ENCODE peak calls at places on chromosomes 1 and 21, in nine cellular contexts. M is K562, N is stomach, J is tibial nerve, D is ovary, R is suprapubic skin, Z is transverse colon, F is esophagus muscularis mucosa, V is H1. L is an unnamed sample. For H3K27me3, the result is how much of the 10 kb centered on the place peaks cover.

GRCh38 chr1:87291107-87291506 is 37.6 kb upstream of the LMO4 start:
- DNase-seq in M (no peak), N (no peak), J (no peak), D (no peak), R (no peak), Z (no peak), F (no peak), V (no peak), L (no peak)

GRCh38 chr21:25664462-25665070 is 25.5 kb downstream of the JAM2 start:
- DNase-seq in M (no peak), N (no peak), J (peak), D (no peak), R (no peak), Z (no peak), F (no peak), V (no peak), L (no peak)

GRCh38 chr1:175434268-175434860 is 241.8 kb upstream of the KIAA0040 start:
- DNase-seq in M (peak), N (no peak), J (no peak), D (no peak), R (no peak), Z (no peak), F (no peak), V (peak), L (no peak)

GRCh38 chr1:172180886-172181285 is 239.6 kb upstream of the C1orf105 start:
- DNase-seq in M (no peak), N (peak), J (peak), D (peak), R (no peak), Z (peak), F (no peak), V (no peak), L (peak)

GRCh38 chr1:36175137-36176095 is 19.5 kb downstream of the MAP7D1 start:
- DNase-seq in M (no peak), N (peak), J (no peak), D (no peak), R (no peak), Z (peak), F (no peak), V (peak), L (peak)

GRCh38 chr1:20361805-20362381 is 71.2 kb downstream of the VWA5B1 start:
- DNase-seq in M (peak), N (peak), J (peak), D (peak), R (no peak), Z (peak), F (no peak), V (peak), L (no peak)

GRCh38 chr1:32764826-32765545 is 52.2 kb downstream of the YARS1 start:
- DNase-seq in M (no peak), N (no peak), J (no peak), D (no peak), R (no peak), Z (no peak), F (no peak), V (no peak), L (no peak)

GRCh38 chr21:35476616-35477395 is 427.7 kb upstream of the RUNX1 start:
- DNase-seq in M (no peak), N (no peak), J (no peak), D (no peak), R (no peak), Z (no peak), F (no peak), V (no peak), L (no peak)

GRCh38 chr1:7110306-7110705 is 325.1 kb downstream of the CAMTA1 start:
- DNase-seq in M (no peak), N (no peak), J (no peak), D (no peak), R (no peak), Z (no peak), F (no peak), V (no peak), L (no peak)

GRCh38 chr1:174149216-174149615 is 10.1 kb upstream of the RABGAP1L start:
- DNase-seq in M (no peak), N (no peak), J (no peak), D (no peak), R (no peak), Z (no peak), F (no peak), V (no peak), L (no peak)

GRCh38 chr1:164774819-164775654 is 216.1 kb downstream of the PBX1 start:
- DNase-seq in M (peak), N (no peak), J (no peak), D (no peak), R (no peak), Z (peak), F (no peak), V (no peak), L (no peak)

GRCh38 chr1:118154220-118154619 is 30.8 kb downstream of the SPAG17 start:
- DNase-seq in M (no peak), N (no peak), J (no peak), D (no peak), R (no peak), Z (no peak), F (no peak), V (no peak), L (no peak)

GRCh38 chr1:2543543-2544092 is 12.6 kb upstream of the TNFRSF14 start:
- DNase-seq in M (no peak), N (peak), J (no peak), D (no peak), R (no peak), Z (peak), F (no peak), V (no peak), L (no peak)

GRCh38 chr1:239308701-239309333 is 77.6 kb upstream of the CHRM3 start:
- DNase-seq in M (no peak), N (peak), J (no peak), D (peak), R (no peak), Z (peak), F (no peak), V (peak), L (no peak)

GRCh38 chr21:31262728-31263127 is 81.3 kb downstream of the TIAM1 start:
- DNase-seq in M (no peak), N (no peak), J (no peak), D (no peak), R (no peak), Z (no peak), F (no peak), V (no peak), L (no peak)

GRCh38 chr1:53946252-53947171 is at the start of gene LRRC42:
- DNase-seq in M (peak), N (no peak), J (no peak), D (no peak), R (peak), Z (no peak), F (no peak), V (no peak), L (no peak)

GRCh38 chr1:64744492-64745180 is at the start of gene RAVER2:
- DNase-seq in M (peak), N (peak), J (peak), D (peak), R (peak), Z (peak), F (no peak), V (peak), L (peak)

GRCh38 chr1:7460807-7461206 is 310.3 kb upstream of the VAMP3 start:
- DNase-seq in M (no peak), N (no peak), J (no peak), D (no peak), R (no peak), Z (no peak), F (no peak), V (no peak), L (no peak)

GRCh38 chr1:178345238-178345637 is 151.5 kb downstream of the CLEC20A start:
- DNase-seq in M (no peak), N (no peak), J (no peak), D (no peak), R (no peak), Z (no peak), F (no peak), V (no peak), L (no peak)

GRCh38 chr1:7341145-7341900 is 429.8 kb upstream of the VAMP3 start:
- DNase-seq in M (no peak), N (no peak), J (no peak), D (peak), R (no peak), Z (peak), F (no peak), V (no peak), L (no peak)

GRCh38 chr1:16120940-16121410 is 34.9 kb downstream of the EPHA2 start:
- DNase-seq in M (no peak), N (peak), J (no peak), D (no peak), R (no peak), Z (no peak), F (no peak), V (no peak), L (no peak)

GRCh38 chr1:167490765-167491164 is 27.6 kb downstream of the CD247 start:
- DNase-seq in M (no peak), N (no peak), J (no peak), D (no peak), R (no peak), Z (no peak), F (no peak), V (no peak), L (no peak)

GRCh38 chr1:9275567-9276034 is 17.1 kb upstream of the SPSB1 start:
- DNase-seq in M (peak), N (peak), J (no peak), D (no peak), R (no peak), Z (peak), F (no peak), V (no peak), L (no peak)

GRCh38 chr1:180603223-180603849 is 28.5 kb upstream of the XPR1 start:
- DNase-seq in M (peak), N (no peak), J (no peak), D (no peak), R (no peak), Z (no peak), F (peak), V (no peak), L (no peak)

GRCh38 chr1:44608141-44608540 is 66.1 kb downstream of the TMEM53 start:
- DNase-seq in M (no peak), N (no peak), J (no peak), D (no peak), R (no peak), Z (no peak), F (no peak), V (no peak), L (no peak)

GRCh38 chr21:34037446-34037845 is 35.9 kb upstream of the MRPS6 start:
- DNase-seq in M (no peak), N (no peak), J (no peak), D (no peak), R (no peak), Z (no peak), F (no peak), V (no peak), L (no peak)

GRCh38 chr1:216617081-216617480 is 106.1 kb downstream of the ESRRG start:
- DNase-seq in M (no peak), N (no peak), J (no peak), D (no peak), R (no peak), Z (no peak), F (no peak), V (no peak), L (no peak)

GRCh38 chr1:41639332-41639936 is 155.0 kb upstream of the EDN2 start:
- DNase-seq in M (no peak), N (no peak), J (no peak), D (no peak), R (peak), Z (no peak), F (no peak), V (no peak), L (no peak)

GRCh38 chr1:244361764-244362473 is 89.8 kb downstream of the ADSS2 start:
- DNase-seq in M (no peak), N (no peak), J (no peak), D (no peak), R (no peak), Z (no peak), F (no peak), V (no peak), L (no peak)

GRCh38 chr1:166839600-166840308 is 479 bp downstream of the POGK start:
- DNase-seq in M (peak), N (peak), J (no peak), D (peak), R (no peak), Z (peak), F (no peak), V (peak), L (peak)

GRCh38 chr1:167418397-167418796 is 99.9 kb downstream of the CD247 start:
- DNase-seq in M (no peak), N (no peak), J (no peak), D (no peak), R (no peak), Z (no peak), F (no peak), V (no peak), L (no peak)

GRCh38 chr1:225654277-225654597 is 1.3 kb upstream of the ENAH start:
- DNase-seq in M (no peak), N (no peak), J (no peak), D (no peak), R (no peak), Z (no peak), F (no peak), V (no peak), L (no peak)

GRCh38 chr1:165907256-165907857 is 79.9 kb downstream of the UCK2 start:
- DNase-seq in M (no peak), N (peak), J (no peak), D (no peak), R (no peak), Z (no peak), F (no peak), V (no peak), L (no peak)

GRCh38 chr1:42176902-42177519 is 12.5 kb upstream of the GUCA2A start:
- DNase-seq in M (peak), N (no peak), J (no peak), D (no peak), R (no peak), Z (no peak), F (no peak), V (no peak), L (no peak)

GRCh38 chr1:150053911-150054310 is 13.7 kb upstream of the VPS45 start:
- DNase-seq in M (no peak), N (no peak), J (no peak), D (no peak), R (no peak), Z (no peak), F (no peak), V (no peak), L (no peak)

GRCh38 chr21:44702973-44703730 is 6.2 kb downstream of the KRTAP10-12 start:
- DNase-seq in M (no peak), N (no peak), J (no peak), D (no peak), R (peak), Z (no peak), F (peak), V (no peak), L (no peak)

GRCh38 chr1:40689737-40690136 is 1.8 kb upstream of the NFYC start:
- DNase-seq in M (no peak), N (no peak), J (no peak), D (no peak), R (no peak), Z (no peak), F (no peak), V (no peak), L (no peak)

GRCh38 chr1:164702664-164703063 is 143.7 kb downstream of the PBX1 start:
- DNase-seq in M (no peak), N (no peak), J (no peak), D (no peak), R (no peak), Z (no peak), F (no peak), V (no peak), L (no peak)

GRCh38 chr1:228150021-228150457 is 309 bp downstream of the GJC2 start:
- DNase-seq in M (peak), N (no peak), J (no peak), D (peak), R (no peak), Z (no peak), F (no peak), V (no peak), L (peak)
- TF ChIP-seq EP300 in M (no peak), N (no peak), J (no peak), D (no peak), R (no peak), Z (no peak), F (no peak), V (no peak), L (no peak)

GRCh38 chr1:151720190-151720953 is 950 bp upstream of the RIIAD1 start:
- DNase-seq in M (no peak), N (peak), J (no peak), D (peak), R (no peak), Z (no peak), F (no peak), V (no peak), L (no peak)
- H3K27me3 ChIP-seq in M (under half), N (under half), J (under half), D (under half), R (under half), Z (under half), F (under half), V (under half), L (under half)

GRCh38 chr1:39381839-39382238 is 109.6 kb upstream of the BMP8A start:
- DNase-seq in M (no peak), N (no peak), J (no peak), D (no peak), R (no peak), Z (no peak), F (no peak), V (no peak), L (peak)
- H3K27ac ChIP-seq in M (no peak), N (no peak), J (no peak), D (no peak), R (no peak), Z (peak), F (peak), V (no peak), L (peak)

DNA sequence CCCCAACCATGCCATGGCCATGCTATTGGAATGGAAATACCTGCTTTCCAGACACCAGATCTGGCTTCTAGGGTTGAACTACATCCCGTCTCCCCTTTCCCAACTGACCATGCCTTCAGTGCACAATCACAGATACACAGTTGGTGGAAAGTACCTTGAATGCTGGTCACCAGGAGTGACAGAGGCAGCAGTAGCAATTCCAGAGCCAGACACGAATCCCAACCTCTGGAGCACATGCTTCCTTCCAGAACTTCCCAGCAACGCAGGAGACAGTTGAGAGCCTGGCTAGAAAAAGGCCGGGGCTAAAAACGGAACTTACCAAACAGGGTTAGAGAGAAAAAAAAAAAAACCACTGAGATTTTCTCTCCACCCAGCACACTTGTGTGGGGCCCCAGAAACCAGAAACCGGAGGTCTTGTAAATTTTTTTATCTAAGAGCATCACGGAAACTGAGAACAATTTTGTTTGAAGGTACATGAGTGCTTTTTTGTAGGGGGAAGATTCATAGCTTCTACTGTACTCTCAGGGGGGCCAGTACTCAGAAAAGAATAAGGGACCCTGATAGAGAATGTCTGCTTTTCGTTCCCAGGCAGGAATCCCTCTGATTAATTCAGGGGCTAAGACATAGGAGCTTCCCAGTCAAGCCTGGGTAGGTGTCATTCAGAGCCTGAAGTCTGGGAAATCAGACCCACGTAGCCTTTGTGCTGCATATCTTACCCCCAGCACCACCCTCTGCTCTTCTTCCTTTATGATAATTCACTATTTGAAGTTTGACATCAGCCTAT is at the start of gene CD48:
- DNase-seq in M (no peak), N (no peak), J (no peak), D (no peak), R (no peak), Z (no peak), F (no peak), V (no peak), L (no peak)
- TF ChIP-seq EP300 in M (no peak), N (no peak), J (no peak), D (no peak), R (no peak), Z (no peak), F (no peak), V (no peak), L (no peak)

GRCh38 chr1:12771186-12771585 is 2.4 kb upstream of the PRAMEF12 start:
- DNase-seq in M (no peak), N (no peak), J (no peak), D (no peak), R (no peak), Z (no peak), F (peak), V (no peak), L (no peak)
- H3K27me3 ChIP-seq in M (under half), N (under half), J (under half), D (under half), R (under half), Z (under half), F (under half), V (under half), L (under half)

L was measured in sigmoid colon.